ENCODE peak calls at places on chromosomes 3 and 15, in four cellular contexts. R is heart left ventricle, P is uterus, W is sigmoid colon. L is an unnamed sample.

GRCh38 chr15:70559840-70560239 is 203.5 kb downstream of the UACA start:
- DNase-seq in R (no peak), P (no peak), W (peak), L (no peak)

GRCh38 chr3:45182915-45183881 is 37.0 kb upstream of the CDCP1 start:
- DNase-seq in W (no peak), R (no peak), P (no peak), L (no peak)

GRCh38 chr15:86863226-86863915 is 783.7 kb downstream of the AGBL1 start:
- DNase-seq in R (peak), W (no peak), P (no peak), L (no peak)

GRCh38 chr3:195705081-195705991 is 15.4 kb upstream of the MUC20 start:
- DNase-seq in W (no peak), R (no peak), P (no peak), L (no peak)

GRCh38 chr3:71859128-71859519 is 74.2 kb upstream of the PROK2 start:
- DNase-seq in P (no peak), R (no peak), W (no peak), L (no peak)

GRCh38 chr15:84669726-84670125 is 11.7 kb upstream of the NMB start:
- DNase-seq in W (no peak), R (no peak), P (no peak), L (no peak)

GRCh38 chr3:70531063-70531657 is 218.7 kb upstream of the MDFIC2 start:
- DNase-seq in R (no peak), W (no peak), P (no peak), L (no peak)

GRCh38 chr3:136891934-136892855 is 30.2 kb downstream of the NCK1 start:
- DNase-seq in R (no peak), W (no peak), P (no peak), L (no peak)

GRCh38 chr3:55322649-55323048 is 164.5 kb downstream of the WNT5A start:
- DNase-seq in W (no peak), R (no peak), P (peak), L (no peak)

GRCh38 chr3:177005718-177006405 is 191.4 kb downstream of the TBL1XR1 start:
- DNase-seq in W (no peak), P (no peak), R (no peak), L (no peak)

GRCh38 chr3:46218310-46218709 is 10.2 kb upstream of the CCR1 start:
- DNase-seq in P (no peak), W (no peak), R (no peak), L (no peak)

GRCh38 chr15:62900071-62900812 is 142.3 kb upstream of the TPM1 start:
- DNase-seq in W (no peak), P (no peak), R (no peak), L (no peak)

GRCh38 chr3:134312873-134313838 is 61.1 kb downstream of the AMOTL2 start:
- DNase-seq in P (peak), R (peak), W (peak), L (peak)

GRCh38 chr3:85193565-85193964 is 234.8 kb downstream of the CADM2 start:
- DNase-seq in W (no peak), R (no peak), P (no peak), L (no peak)

GRCh38 chr3:123089611-123090301 is 22.9 kb downstream of the PDIA5 start:
- DNase-seq in W (peak), R (peak), P (no peak), L (no peak)

GRCh38 chr3:174218011-174218410 is 641.1 kb upstream of the NAALADL2 start:
- DNase-seq in R (no peak), P (no peak), W (no peak), L (no peak)

GRCh38 chr15:57865294-57865693 is 158.8 kb downstream of the POLR2M start:
- DNase-seq in R (no peak), W (no peak), P (no peak), L (no peak)

GRCh38 chr15:39530446-39531342 is 50.2 kb upstream of the THBS1 start:
- DNase-seq in W (no peak), R (no peak), P (no peak), L (peak)

GRCh38 chr3:55893045-55893664 is 406.0 kb upstream of the WNT5A start:
- DNase-seq in W (no peak), P (no peak), R (no peak), L (no peak)

GRCh38 chr3:85576091-85576690 is 617.4 kb downstream of the CADM2 start:
- DNase-seq in P (peak), W (peak), R (peak), L (no peak)

GRCh38 chr15:39025881-39026280 is 461.3 kb upstream of the RASGRP1 start:
- DNase-seq in W (no peak), P (no peak), R (no peak), L (no peak)

GRCh38 chr3:22372292-22372949 is 621.4 kb upstream of the ZNF385D start:
- DNase-seq in P (no peak), W (no peak), R (no peak), L (no peak)

GRCh38 chr15:38050529-38050928 is 116.1 kb downstream of the TMCO5A start:
- DNase-seq in P (no peak), R (no peak), W (no peak), L (no peak)

GRCh38 chr3:170760174-170760526 is 109.8 kb downstream of the RPL22L1 start:
- DNase-seq in R (no peak), P (no peak), W (no peak), L (no peak)

GRCh38 chr3:38190481-38190881 is 25.1 kb downstream of the OXSR1 start:
- DNase-seq in P (no peak), R (no peak), W (no peak), L (no peak)

GRCh38 chr3:184155644-184156521 is 706 bp downstream of the DVL3 start:
- DNase-seq in P (no peak), R (peak), W (peak), L (no peak)

GRCh38 chr3:47054414-47054813 is 74.9 kb downstream of the NBEAL2 start:
- DNase-seq in R (no peak), P (no peak), W (no peak), L (no peak)

GRCh38 chr3:181358060-181358459 is 353.7 kb upstream of the SOX2 start:
- DNase-seq in R (no peak), W (no peak), P (no peak), L (no peak)

GRCh38 chr3:73622135-73622534 is 2.6 kb downstream of the PDZRN3 start:
- DNase-seq in R (peak), W (peak), P (peak), L (no peak)

GRCh38 chr3:131393056-131393455 is 11.5 kb downstream of the NUDT16 start:
- DNase-seq in P (no peak), W (no peak), R (no peak), L (no peak)

GRCh38 chr3:15427182-15427880 is at the start of the genes EAF1 and METTL6:
- DNase-seq in W (peak), R (peak), P (peak), L (peak)

GRCh38 chr15:25237291-25237978 is 201.4 kb downstream of the UBE3A start:
- DNase-seq in P (no peak), R (peak), W (peak), L (no peak)

GRCh38 chr3:72418149-72418686 is 430.0 kb downstream of the SHQ1 start:
- DNase-seq in W (no peak), R (no peak), P (no peak), L (no peak)

GRCh38 chr3:414063-414462 is 217.5 kb downstream of the CHL1 start:
- DNase-seq in W (no peak), P (no peak), R (no peak), L (no peak)

GRCh38 chr3:26623409-26624208 is 1.0 kb downstream of the LRRC3B start:
- DNase-seq in R (no peak), W (peak), P (no peak), L (no peak)

GRCh38 chr15:55253580-55253979 is 36.0 kb downstream of the RAB27A start:
- DNase-seq in R (no peak), W (no peak), P (no peak), L (no peak)

GRCh38 chr3:149969945-149970715 is 565 bp downstream of the PFN2 start:
- DNase-seq in P (peak), W (peak), R (peak), L (peak)
- TF ChIP-seq POLR2A in P (no peak), W (peak), R (no peak), L (no peak)

DNA sequence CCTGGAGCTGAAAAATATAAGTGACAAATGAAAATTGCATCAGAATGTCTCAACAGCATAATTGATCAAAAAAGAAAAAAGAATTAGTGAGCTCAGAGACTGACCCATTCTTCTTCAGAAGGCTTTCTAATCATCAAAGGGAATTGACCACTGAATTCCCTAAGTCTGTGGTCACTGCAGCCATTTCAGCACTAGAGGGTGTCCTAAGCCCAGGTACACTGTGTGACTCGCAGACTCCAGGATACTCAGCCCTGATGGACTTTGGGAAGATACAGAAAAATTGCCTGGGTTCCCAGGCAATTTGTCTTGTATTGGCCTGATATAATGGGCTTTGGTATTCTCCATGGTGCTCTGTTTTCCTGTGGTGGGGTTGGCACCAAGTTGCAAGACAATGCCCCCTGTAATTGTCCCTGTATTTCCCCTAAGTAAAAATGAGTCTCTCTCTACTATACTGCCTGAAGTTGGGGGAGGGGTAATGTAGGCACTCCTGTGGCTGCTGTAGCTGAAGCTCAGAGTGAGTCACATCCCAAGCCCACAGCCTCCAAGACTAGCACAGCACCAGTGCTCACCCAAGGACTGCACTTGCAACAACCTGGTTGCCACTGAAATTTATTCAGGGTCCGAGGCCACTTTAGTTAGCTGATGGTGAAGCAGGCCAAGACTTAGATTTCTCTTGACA is 256.0 kb upstream of the STAC start:
- DNase-seq in W (no peak), R (no peak), P (no peak), L (no peak)
- TF ChIP-seq CTCF in W (no peak), R (no peak), P (no peak), L (no peak)

DNA sequence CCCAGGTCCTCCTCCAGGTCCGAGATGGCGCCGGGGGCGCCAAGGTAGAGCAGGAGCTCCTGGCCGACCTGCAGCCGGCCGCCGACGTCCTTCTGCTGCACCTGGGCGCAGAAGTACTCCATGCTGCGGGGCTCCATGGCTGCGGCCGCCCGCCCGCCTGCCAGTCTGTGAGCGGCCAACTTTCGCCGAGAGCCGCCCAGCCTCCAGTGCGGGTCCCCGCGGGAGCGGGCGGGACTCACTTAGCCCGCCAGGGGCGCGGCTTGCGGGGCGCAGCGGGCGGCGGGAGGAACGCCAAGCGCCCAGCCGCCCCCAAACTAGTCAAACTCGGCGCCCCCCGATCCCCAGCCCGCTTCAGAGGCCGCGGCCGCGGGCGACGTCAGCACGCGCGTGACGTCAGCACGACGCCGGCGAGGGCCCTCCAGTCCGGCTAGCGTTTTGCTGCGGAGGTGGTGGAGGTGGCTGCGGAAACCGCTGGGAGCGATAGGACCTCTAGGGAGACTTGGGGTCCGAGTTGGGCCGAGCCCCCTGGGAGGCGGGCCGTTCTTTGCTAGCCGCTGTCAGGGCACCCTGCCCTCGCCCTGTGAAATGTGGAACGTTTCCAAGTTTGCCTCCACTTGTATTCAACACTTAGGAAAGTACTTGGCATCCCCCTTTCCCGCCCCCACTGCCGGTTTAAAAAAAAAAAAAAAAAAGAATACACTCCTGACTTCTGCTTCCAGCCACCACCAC is at the start of gene CLASP2:
- DNase-seq in P (peak), W (peak), R (peak), L (peak)
- TF ChIP-seq POLR2A in P (peak), W (peak), R (no peak), L (no peak)

DNA sequence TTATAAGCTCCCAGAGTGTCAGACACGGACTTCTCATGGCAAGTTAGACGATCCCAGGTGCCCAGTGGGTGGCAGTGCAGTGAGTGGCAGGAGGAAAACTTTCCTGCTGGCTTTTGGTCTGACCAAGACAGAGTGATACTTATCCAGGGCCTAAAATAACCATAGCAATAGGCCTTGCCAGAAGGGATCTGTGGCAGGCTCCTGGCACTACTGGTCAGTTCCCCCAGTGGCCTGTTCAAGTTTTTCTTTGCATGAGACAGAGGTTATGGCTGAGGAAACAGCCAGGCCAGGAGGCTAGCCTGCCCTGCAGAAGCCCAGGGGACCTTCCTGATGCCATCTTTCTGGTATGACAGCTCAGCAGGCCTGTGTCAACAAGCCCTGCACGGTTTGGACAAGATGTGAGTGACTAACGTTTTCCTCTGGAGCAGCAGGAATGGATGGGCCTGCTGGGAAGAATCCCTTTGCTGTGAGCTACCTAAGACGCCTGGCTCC is 17.9 kb downstream of the SCG5 start:
- DNase-seq in R (no peak), P (no peak), W (no peak), L (no peak)
- TF ChIP-seq CTCF in R (no peak), P (no peak), W (no peak), L (no peak)

GRCh38 chr3:32428092-32429068 is 36.7 kb downstream of the CMTM7 start:
- DNase-seq in W (no peak), R (no peak), P (no peak), L (no peak)
- TF ChIP-seq POLR2A in W (no peak), R (no peak), P (no peak), L (no peak)

GRCh38 chr3:31230425-31230824 is 302.3 kb upstream of the STT3B start:
- DNase-seq in P (no peak), W (no peak), R (no peak), L (no peak)

GRCh38 chr3:31234143-31234542 is 298.6 kb upstream of the STT3B start:
- DNase-seq in R (no peak), W (no peak), P (no peak), L (no peak)

GRCh38 chr3:31230834-31231233 is 301.9 kb upstream of the STT3B start:
- DNase-seq in R (no peak), W (no peak), P (no peak), L (no peak)

GRCh38 chr3:31235062-31235704 is 297.5 kb upstream of the STT3B start:
- DNase-seq in W (no peak), P (no peak), R (no peak), L (no peak)

GRCh38 chr3:31232049-31233040 is 300.4 kb upstream of the STT3B start:
- DNase-seq in R (peak), P (no peak), W (no peak), L (no peak)
- TF ChIP-seq CTCF in R (no peak), P (no peak), W (no peak), L (no peak)

GRCh38 chr3:42654331-42655201 is 1.1 kb downstream of the ZBTB47 start:
- DNase-seq in P (peak), R (peak), W (peak), L (peak)
- TF ChIP-seq POLR2A in P (peak), R (no peak), W (no peak), L (no peak)

GRCh38 chr3:194505791-194506415 is 19.1 kb upstream of the ATP13A3 start:
- DNase-seq in W (no peak), P (no peak), R (no peak), L (no peak)

GRCh38 chr3:194503101-194503531 is 16.3 kb upstream of the ATP13A3 start:
- DNase-seq in R (no peak), W (no peak), P (no peak), L (no peak)

GRCh38 chr3:194504146-194504545 is 17.3 kb upstream of the ATP13A3 start:
- DNase-seq in R (no peak), P (no peak), W (no peak), L (no peak)

GRCh38 chr3:194507571-194507970 is 20.8 kb upstream of the ATP13A3 start:
- DNase-seq in R (no peak), P (no peak), W (no peak), L (no peak)

DNA sequence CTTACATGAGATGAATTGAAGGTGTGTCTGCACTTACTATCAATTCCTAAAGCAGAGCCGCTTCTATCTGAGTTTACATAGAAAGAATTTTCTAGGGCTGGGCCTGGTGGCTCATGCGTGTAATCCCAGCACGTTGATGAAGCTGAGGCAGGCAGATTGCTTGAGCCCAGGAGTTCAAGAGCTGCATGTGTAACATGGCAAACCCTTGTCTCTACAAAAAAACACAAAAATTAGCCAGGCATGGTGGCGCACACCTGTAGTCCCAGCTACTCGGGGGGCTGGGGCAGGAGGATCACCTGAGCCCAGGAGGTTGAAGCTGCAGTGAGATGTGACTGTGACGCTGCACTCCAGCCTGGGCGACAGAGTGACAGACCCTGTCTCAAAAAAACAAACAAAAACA is 18.1 kb upstream of the ATP13A3 start:
- DNase-seq in W (no peak), P (no peak), R (no peak), L (no peak)
- TF ChIP-seq CTCF in W (no peak), P (no peak), R (no peak), L (no peak)

DNA sequence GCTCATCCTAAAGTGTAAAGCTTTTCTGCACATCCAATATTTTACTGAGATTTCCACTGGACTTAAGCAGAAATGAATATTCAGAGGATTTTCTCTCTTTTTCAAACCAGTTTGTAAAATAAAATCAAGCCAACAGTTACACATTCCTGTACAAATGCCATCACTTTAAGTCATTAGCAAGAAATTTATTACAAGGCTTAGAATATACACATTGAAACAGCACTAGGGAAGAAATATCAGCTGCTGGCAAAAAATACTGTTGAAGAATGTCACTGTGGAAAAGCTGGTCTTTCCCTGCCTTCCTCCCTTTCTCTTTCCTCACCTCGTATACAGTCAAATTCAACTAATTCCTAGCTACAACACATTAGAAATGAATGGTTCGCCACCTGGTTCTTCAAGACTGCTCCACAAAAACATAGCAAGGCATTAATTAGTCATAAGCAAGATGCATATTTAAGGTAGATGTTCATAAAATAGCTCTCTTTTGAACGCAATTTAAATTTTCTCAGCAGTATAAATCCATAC is 21.3 kb downstream of the PLOD2 start:
- DNase-seq in R (no peak), W (no peak), P (no peak), L (no peak)
- TF ChIP-seq POLR2A in R (no peak), W (no peak), P (no peak), L (no peak)